ENCODE peak calls at places on chromosome 22, in nine cellular contexts. D is A549, W is brain microvascular endothelial cell, E is GM20000, U is neural progenitor cell, I is activated B cell treated with CpG ODN at 0.5 μM for 24 hours, O is MCF 10A, N is nephron progenitor cell, C is GM12864. B is an unnamed sample.

GRCh38 chr22:47629273-47629711 is 866.8 kb downstream of the TBC1D22A start:
- DNase-seq in D (no peak), N (no peak), U (no peak), C (no peak), E (no peak), W (no peak), I (no peak), O (no peak), B (no peak)

GRCh38 chr22:44451016-44451415 is 47.0 kb downstream of the RTL6 start:
- DNase-seq in C (no peak), D (no peak), O (no peak), U (no peak), E (no peak), I (no peak), N (no peak), W (no peak), B (no peak)

GRCh38 chr22:26746311-26746710 is 88.9 kb downstream of the MIAT start:
- DNase-seq in D (no peak), N (no peak), I (no peak), U (no peak), W (no peak), O (no peak), C (no peak), E (no peak), B (no peak)

GRCh38 chr22:46951326-46951725 is 188.9 kb downstream of the TBC1D22A start:
- DNase-seq in N (no peak), D (no peak), E (no peak), O (no peak), C (no peak), U (no peak), I (no peak), W (no peak), B (no peak)

GRCh38 chr22:21567456-21568206 is at the start of gene UBE2L3:
- DNase-seq in W (peak; percentile 69), N (peak; percentile 87), E (peak; percentile 94), O (peak; percentile 80), I (peak; percentile 86), U (peak; percentile 92), C (peak; percentile 44), D (peak; percentile 55), B (peak; percentile 83)

GRCh38 chr22:23509571-23510302 is 70.4 kb downstream of the IGLL1 start:
- DNase-seq in U (no peak), I (no peak), O (no peak), D (no peak), E (no peak), W (peak; percentile 35), C (no peak), N (no peak), B (no peak)

GRCh38 chr22:46769191-46769675 is 6.8 kb downstream of the TBC1D22A start:
- DNase-seq in I (peak; percentile 49), U (no peak), C (no peak), E (peak; percentile 25), W (no peak), N (no peak), D (no peak), O (no peak), B (no peak)

GRCh38 chr22:48055827-48056226 is 1293.4 kb downstream of the TBC1D22A start:
- DNase-seq in D (no peak), I (no peak), W (no peak), C (no peak), E (no peak), U (no peak), N (no peak), O (no peak), B (no peak)

GRCh38 chr22:47100019-47100418 is 337.6 kb downstream of the TBC1D22A start:
- DNase-seq in W (no peak), I (no peak), O (no peak), D (no peak), E (no peak), U (no peak), N (no peak), C (no peak), B (no peak)

GRCh38 chr22:43514476-43515157 is 102.8 kb downstream of the MPPED1 start:
- DNase-seq in I (no peak), D (no peak), U (no peak), N (no peak), O (no peak), W (no peak), E (no peak), C (no peak), B (no peak)

GRCh38 chr22:17910561-17911311 is 113.6 kb downstream of the MICAL3 start:
- DNase-seq in O (peak; percentile 66), E (no peak), U (peak; percentile 71), D (peak; percentile 7), C (no peak), W (peak; percentile 83), N (peak; percentile 57), I (no peak), B (no peak)

GRCh38 chr22:40213478-40213877 is 35.8 kb downstream of the TNRC6B start:
- DNase-seq in E (no peak), D (no peak), N (no peak), I (no peak), U (no peak), W (no peak), C (no peak), O (no peak), B (no peak)

GRCh38 chr22:45036154-45036553 is 26.3 kb upstream of the PHF21B start:
- DNase-seq in C (no peak), O (peak; percentile 23), U (no peak), E (no peak), I (no peak), D (no peak), W (no peak), N (no peak), B (no peak)

GRCh38 chr22:24400037-24400725 is 27.2 kb upstream of the ADORA2A start:
- DNase-seq in O (no peak), C (no peak), E (no peak), I (no peak), U (no peak), W (no peak), N (no peak), D (no peak), B (no peak)

GRCh38 chr22:30776476-30776875 is 81.8 kb downstream of the OSBP2 start:
- DNase-seq in I (no peak), D (no peak), C (no peak), E (no peak), U (no peak), N (no peak), O (no peak), W (no peak), B (no peak)

GRCh38 chr22:46625113-46625842 is 5.1 kb downstream of the GRAMD4 start:
- DNase-seq in N (no peak), D (no peak), I (no peak), O (no peak), W (no peak), E (no peak), U (no peak), C (no peak), B (no peak)

DNA sequence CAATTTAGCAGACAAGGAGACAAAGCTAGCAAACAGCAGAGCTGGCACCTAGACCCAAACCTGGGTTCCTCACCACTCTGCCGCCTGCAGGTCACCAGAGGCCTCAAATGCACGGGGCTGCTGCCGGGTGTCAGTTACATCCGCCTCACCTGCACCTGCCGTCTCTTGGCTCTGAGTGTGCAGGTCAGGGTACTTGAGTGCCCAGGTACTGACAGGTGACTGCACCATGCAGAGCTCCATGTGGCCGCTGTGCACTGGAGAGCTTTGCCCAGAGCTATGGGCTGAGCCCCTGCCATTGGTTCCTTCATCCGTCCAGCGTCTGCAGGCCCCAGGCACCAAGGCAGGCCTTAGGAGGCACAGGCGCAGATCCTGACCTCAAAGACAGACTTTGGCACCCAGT is 35.0 kb downstream of the PDGFB start:
- DNase-seq in E (no peak), D (no peak), N (no peak), C (no peak), I (no peak), U (no peak), W (no peak), O (no peak), B (no peak)
- TF ChIP-seq CTCF in E (no peak), D (no peak), N (no peak), C (no peak), I (no peak), U (no peak), W (no peak), O (no peak), B (no peak)

GRCh38 chr22:35380537-35381423 is at the start of gene HMOX1:
- DNase-seq in I (peak; percentile 69), N (peak; percentile 87), E (peak; percentile 89), U (peak; percentile 91), C (peak; percentile 43), O (peak; percentile 78), W (peak; percentile 70), D (peak; percentile 68), B (no peak)
- TF ChIP-seq CTCF in I (no peak), N (no peak), E (no peak), U (no peak), C (no peak), O (peak; percentile 17), W (peak; percentile 13), D (no peak), B (no peak)

GRCh38 chr22:42428025-42428424 is 4.2 kb downstream of the NFAM1 start:
- DNase-seq in O (no peak), C (no peak), I (no peak), N (no peak), U (no peak), W (no peak), D (no peak), E (no peak), B (no peak)

GRCh38 chr22:42430486-42431125 is 1.6 kb downstream of the NFAM1 start:
- DNase-seq in U (no peak), D (no peak), I (no peak), C (no peak), W (no peak), N (no peak), O (peak; percentile 36), E (no peak), B (no peak)

GRCh38 chr22:42427211-42427610 is 5.0 kb downstream of the NFAM1 start:
- DNase-seq in N (no peak), C (no peak), I (no peak), W (no peak), O (no peak), D (no peak), U (no peak), E (no peak), B (no peak)

GRCh38 chr22:42431401-42432019 is 693 bp downstream of the NFAM1 start:
- DNase-seq in N (peak; percentile 32), D (no peak), U (no peak), O (no peak), I (no peak), C (no peak), E (no peak), W (no peak), B (no peak)

GRCh38 chr22:42428760-42429159 is 3.4 kb downstream of the NFAM1 start:
- DNase-seq in C (no peak), W (no peak), D (no peak), N (no peak), U (no peak), O (no peak), I (no peak), E (no peak), B (no peak)
- TF ChIP-seq CTCF in C (no peak), W (no peak), D (no peak), N (no peak), U (peak; percentile 7), O (no peak), I (no peak), E (no peak), B (no peak)

DNA sequence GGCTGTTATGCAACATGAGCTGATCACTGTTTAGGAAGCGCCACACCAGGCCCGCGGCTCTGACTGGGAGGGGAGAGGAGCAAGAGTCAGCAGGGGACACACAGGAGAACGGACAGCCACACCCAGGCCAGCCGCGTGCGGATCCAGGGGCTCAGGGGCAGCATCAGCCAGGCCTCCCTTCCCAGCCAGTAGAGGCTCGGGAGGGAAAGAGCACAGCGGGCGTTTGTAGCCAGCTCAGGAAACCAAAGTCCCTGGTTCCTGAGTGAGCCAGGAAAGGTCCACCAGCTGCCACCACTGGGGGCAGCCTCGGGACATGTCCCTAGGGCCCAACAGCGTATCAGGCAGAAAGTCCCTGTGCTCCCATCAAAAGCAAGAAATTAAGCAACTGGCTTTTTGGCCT is 71.8 kb upstream of the PITPNB start:
- DNase-seq in U (peak; percentile 84), N (peak; percentile 51), I (no peak), W (no peak), O (peak; percentile 14), D (peak; percentile 13), C (no peak), E (peak; percentile 71), B (no peak)
- TF ChIP-seq CTCF in U (peak; percentile 72), N (peak; percentile 52), I (no peak), W (peak; percentile 79), O (peak; percentile 29), D (no peak), C (peak; percentile 63), E (peak; percentile 50), B (no peak)